ENCODE peak calls at places on chromosomes 13 and 19, in six cellular contexts. Q is WERI-Rb-1, D is AG04450, R is choroid plexus epithelial cell, G is astrocyte of the cerebellum, P is bronchial epithelial cell. H is an unnamed sample.

GRCh38 chr19:11673608-11674041 is 65.1 kb downstream of the ZNF823 start:
- DNase-seq in R (peak), D (no peak), P (peak), Q (peak), G (peak), H (no peak)

GRCh38 chr13:45310341-45311138 is 30.4 kb downstream of the TPT1 start:
- DNase-seq in P (no peak), G (no peak), R (no peak), D (no peak), Q (no peak), H (no peak)

GRCh38 chr13:76934671-76935070 is 13.6 kb upstream of the ACOD1 start:
- DNase-seq in P (no peak), Q (no peak), D (no peak), R (peak), G (no peak), H (no peak)

GRCh38 chr19:1849999-1850398 is 1.7 kb upstream of the REXO1 start:
- DNase-seq in D (no peak), G (no peak), R (no peak), P (no peak), Q (no peak), H (no peak)

GRCh38 chr13:49936085-49936942 is at the start of gene SPRYD7:
- DNase-seq in R (peak), D (peak), Q (peak), P (peak), G (peak), H (peak)

GRCh38 chr13:69008503-69008902 is 1099.1 kb upstream of the ATXN8OS start:
- DNase-seq in D (no peak), Q (no peak), R (no peak), G (no peak), P (no peak), H (no peak)

GRCh38 chr13:49627831-49628652 is at the start of gene ARL11:
- DNase-seq in G (no peak), Q (no peak), R (no peak), D (no peak), P (peak), H (no peak)

GRCh38 chr13:33994826-33995502 is 177.0 kb downstream of the RFC3 start:
- DNase-seq in G (no peak), P (no peak), D (no peak), R (no peak), Q (no peak), H (peak)

GRCh38 chr13:102039264-102039663 is 362.6 kb downstream of the FGF14 start:
- DNase-seq in D (no peak), G (no peak), Q (no peak), R (no peak), P (no peak), H (no peak)

GRCh38 chr19:33814181-33815165 is 17.8 kb downstream of the KCTD15 start:
- DNase-seq in G (no peak), D (no peak), Q (no peak), R (peak), P (no peak), H (no peak)

GRCh38 chr19:12884926-12885748 is 1.9 kb downstream of the KLF1 start:
- DNase-seq in R (peak), P (peak), Q (peak), D (no peak), G (no peak), H (no peak)

GRCh38 chr13:83350569-83350968 is 531.7 kb downstream of the SLITRK1 start:
- DNase-seq in D (no peak), G (no peak), P (peak), Q (no peak), R (peak), H (peak)

GRCh38 chr13:30466358-30466714 is 600 bp upstream of the HMGB1 start:
- DNase-seq in P (peak), G (no peak), R (peak), Q (no peak), D (no peak), H (no peak)

GRCh38 chr19:21835429-21835809 is 563 bp downstream of the ZNF43 start:
- DNase-seq in Q (no peak), G (no peak), P (no peak), D (no peak), R (no peak), H (no peak)

GRCh38 chr13:19264711-19265110 is 83.1 kb upstream of the TUBA3C start:
- DNase-seq in D (no peak), P (no peak), R (no peak), Q (no peak), G (no peak), H (no peak)
- H3K4me3 ChIP-seq in D (no peak), P (no peak), R (no peak), Q (no peak), G (no peak), H (no peak)

GRCh38 chr13:98879127-98879520 is 98.7 kb downstream of the DOCK9 start:
- DNase-seq in R (no peak), P (no peak), G (no peak), D (no peak), Q (peak), H (no peak)
- TF ChIP-seq CTCF in R (peak), P (no peak), G (peak), D (no peak), Q (peak), H (no peak)

DNA sequence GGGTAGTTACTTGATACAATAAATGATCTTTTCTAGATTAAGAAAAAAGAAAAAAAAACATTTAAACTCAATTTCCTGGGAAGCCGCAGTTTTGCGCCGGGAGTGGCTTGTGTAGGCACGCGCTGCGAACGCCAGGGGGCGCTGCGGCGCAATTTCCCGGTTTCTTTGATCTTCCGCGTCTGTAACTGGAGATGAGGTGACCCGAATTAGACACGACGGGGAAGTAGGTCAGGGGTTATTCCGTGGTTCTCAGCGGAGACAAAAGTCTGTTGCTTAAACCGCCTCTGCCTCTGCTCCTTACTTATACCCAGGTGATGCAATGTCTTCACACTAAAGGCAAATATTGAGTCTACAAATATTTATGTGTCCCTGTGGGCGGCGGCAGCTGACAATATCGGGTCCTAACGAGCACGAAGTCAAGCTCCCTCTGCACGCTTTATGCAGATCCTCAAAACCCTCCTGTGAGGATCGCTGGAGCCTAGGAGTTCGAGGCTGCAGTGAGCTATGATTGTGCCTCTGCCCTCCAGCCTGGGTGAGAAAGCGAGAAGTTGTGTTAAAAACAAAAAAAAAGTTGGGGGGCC is 15.2 kb downstream of the STXBP2 start:
- DNase-seq in G (peak), P (peak), D (peak), R (peak), Q (peak), H (peak)
- H3K4me3 ChIP-seq in G (peak), P (no peak), D (peak), R (peak), Q (peak), H (no peak)

GRCh38 chr19:37583340-37583739 is 11.3 kb downstream of the ZNF571 start:
- DNase-seq in Q (peak), P (no peak), R (no peak), G (no peak), D (no peak), H (no peak)
- TF ChIP-seq CTCF in Q (peak), P (no peak), R (no peak), G (no peak), D (no peak), H (no peak)

DNA sequence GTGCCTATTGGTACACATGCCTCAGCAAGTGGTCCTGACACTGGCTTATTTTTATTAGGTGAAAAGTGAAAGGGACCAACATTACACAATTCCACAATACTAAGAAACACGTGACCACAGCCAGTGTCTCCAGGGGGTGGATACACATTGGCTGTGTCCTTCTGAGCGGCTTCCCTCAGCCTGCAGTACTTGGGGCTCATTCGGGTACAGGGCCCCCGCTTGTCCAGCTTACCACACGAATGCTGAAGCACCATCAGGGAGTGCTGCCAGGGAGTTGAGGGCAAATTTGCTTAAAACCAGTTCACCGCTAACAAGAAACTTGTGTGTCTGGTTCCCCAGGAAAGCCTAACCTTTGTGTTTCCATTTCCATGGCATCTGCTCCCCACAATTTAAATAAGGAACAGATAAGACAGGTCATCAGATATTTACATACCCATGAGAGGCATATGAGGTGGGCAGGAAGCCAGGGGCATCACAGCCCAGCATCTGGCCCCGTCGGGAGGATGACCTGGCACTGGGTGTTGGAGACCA is 23.3 kb downstream of the PBX4 start:
- DNase-seq in Q (no peak), D (no peak), R (peak), G (no peak), P (peak), H (peak)
- H3K4me3 ChIP-seq in Q (no peak), D (no peak), R (no peak), G (no peak), P (no peak), H (no peak)

DNA sequence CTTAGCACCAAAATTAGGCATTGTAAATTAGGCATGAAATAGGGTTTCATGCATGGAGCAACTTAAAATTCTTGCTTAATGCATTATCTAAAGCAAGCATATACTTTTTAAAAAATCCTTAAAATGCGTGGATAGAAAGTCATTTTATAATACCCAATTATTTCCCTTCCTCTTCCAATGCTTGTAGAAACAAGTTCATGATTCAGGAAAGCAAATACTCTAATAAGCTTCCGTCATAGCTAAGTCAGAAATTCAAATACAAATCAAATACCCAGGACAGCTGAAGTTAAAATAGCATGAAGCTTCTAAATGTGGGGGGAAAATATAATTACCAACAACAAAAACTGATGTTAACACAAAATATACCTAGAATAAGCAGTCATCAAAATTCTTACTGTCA is 89.1 kb downstream of the COL4A1 start:
- DNase-seq in G (no peak), P (peak), D (no peak), R (no peak), Q (no peak), H (no peak)
- TF ChIP-seq CTCF in G (no peak), P (no peak), D (no peak), R (no peak), Q (no peak), H (no peak)

GRCh38 chr19:45786533-45786894 is 4.2 kb upstream of the DMPK start:
- DNase-seq in G (no peak), D (no peak), Q (no peak), R (no peak), P (no peak), H (no peak)
- H3K4me3 ChIP-seq in G (no peak), D (no peak), Q (no peak), R (no peak), P (no peak), H (no peak)

GRCh38 chr19:29671393-29672076 is 6.3 kb downstream of the PLEKHF1 start:
- DNase-seq in G (no peak), Q (no peak), P (peak), D (no peak), R (peak), H (no peak)
- TF ChIP-seq CTCF in G (no peak), Q (peak), P (peak), D (peak), R (peak), H (peak)

DNA sequence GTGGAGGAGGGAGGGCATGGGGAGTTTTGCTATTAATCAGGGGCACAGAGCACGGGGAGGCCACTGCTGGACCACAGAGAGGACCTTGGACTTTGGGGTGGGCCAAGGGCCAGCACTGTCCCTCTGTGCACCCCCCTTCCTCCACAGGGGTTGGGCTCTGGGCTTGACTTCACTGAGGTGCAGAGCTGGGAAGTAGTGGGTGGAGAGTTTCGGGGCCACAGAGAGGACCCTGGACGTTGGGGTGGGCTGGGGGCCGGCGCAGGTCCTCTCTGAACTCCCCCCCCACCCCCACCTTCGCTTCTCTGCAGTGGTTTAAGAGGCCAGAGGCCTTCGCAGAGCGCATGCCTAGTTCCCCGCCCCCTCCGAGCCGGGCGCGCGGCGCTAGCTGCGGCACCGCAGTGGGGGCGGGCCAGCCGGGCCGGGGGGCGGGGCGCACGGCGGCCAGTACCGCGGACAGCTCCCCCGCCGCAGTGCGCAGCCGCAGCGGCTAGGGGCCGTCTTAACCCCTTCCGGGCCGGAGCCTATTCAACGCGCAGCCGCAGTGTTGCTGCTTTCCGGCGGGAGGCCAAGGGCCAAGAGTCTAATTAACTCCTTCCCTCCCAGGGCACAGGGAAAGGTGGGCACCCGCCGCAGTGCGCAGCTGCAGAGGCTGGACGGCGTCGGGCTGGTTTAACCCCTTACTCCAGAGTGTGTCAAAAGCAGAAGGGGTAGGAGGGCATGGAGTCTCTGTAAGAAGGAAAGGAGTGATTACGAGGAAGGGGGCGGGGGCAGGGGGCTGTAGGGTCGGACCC is 3.7 kb downstream of the KCNC3 start:
- DNase-seq in Q (peak), D (no peak), G (no peak), P (no peak), R (peak), H (no peak)
- H3K4me3 ChIP-seq in Q (peak), D (no peak), G (no peak), P (no peak), R (no peak), H (no peak)

H was measured in HFF-Myc.